ENCODE peak calls at places on chromosomes 6 and 20, in five cellular contexts. L is BE2C, S is lower leg skin, F is WTC11, B is choroid plexus epithelial cell. J is an unnamed sample.

GRCh38 chr6:126063512-126064146 is 77.3 kb downstream of the TRMT11 start:
- DNase-seq in L (peak), S (no peak), F (no peak), B (peak), J (no peak)

GRCh38 chr6:106750146-106750900 is 120.9 kb downstream of the QRSL1 start:
- DNase-seq in L (no peak), S (no peak), F (no peak), B (no peak), J (no peak)

GRCh38 chr6:53581161-53581560 is 36.3 kb upstream of the GCLC start:
- DNase-seq in L (no peak), S (no peak), F (no peak), B (peak), J (no peak)

GRCh38 chr6:130426078-130426726 is 60.4 kb downstream of the TMEM200A start:
- DNase-seq in L (no peak), S (no peak), F (no peak), B (peak), J (no peak)

GRCh38 chr6:133594551-133594950 is 294.4 kb upstream of the TCF21 start:
- DNase-seq in L (no peak), S (no peak), F (no peak), B (no peak), J (no peak)

GRCh38 chr20:62219992-62220665 is at the start of gene HRH3:
- DNase-seq in L (peak), S (no peak), F (peak), B (peak), J (peak)

GRCh38 chr6:10431423-10432164 is 16.7 kb upstream of the TFAP2A start:
- DNase-seq in L (no peak), S (no peak), F (no peak), B (no peak), J (no peak)

GRCh38 chr20:14223806-14224205 is 113.6 kb downstream of the FLRT3 start:
- DNase-seq in L (no peak), S (no peak), F (no peak), B (no peak), J (no peak)

GRCh38 chr6:150696156-150696555 is 96.5 kb downstream of the PLEKHG1 start:
- DNase-seq in L (no peak), S (no peak), F (no peak), B (no peak), J (no peak)

GRCh38 chr6:41570270-41570615 is 24.1 kb downstream of the FOXP4 start:
- DNase-seq in L (no peak), S (no peak), F (peak), B (no peak), J (no peak)

GRCh38 chr6:52149949-52150348 is 36.2 kb upstream of the IL17A start:
- DNase-seq in L (no peak), S (no peak), F (no peak), B (no peak), J (no peak)

GRCh38 chr6:157343732-157344131 is 20.4 kb upstream of the TMEM242 start:
- DNase-seq in L (no peak), S (no peak), F (no peak), B (no peak), J (no peak)

GRCh38 chr6:147078602-147079001 is 125.6 kb upstream of the STXBP5 start:
- DNase-seq in L (no peak), S (no peak), F (no peak), B (peak), J (no peak)

GRCh38 chr20:48476854-48477253 is 350.9 kb downstream of the PREX1 start:
- DNase-seq in L (no peak), S (no peak), F (no peak), B (no peak), J (no peak)

GRCh38 chr6:50007821-50008220 is 14.0 kb downstream of the DEFB110 start:
- DNase-seq in L (no peak), S (no peak), F (no peak), B (no peak), J (no peak)

GRCh38 chr6:170375661-170376060 is 69.1 kb downstream of the FAM120B start:
- DNase-seq in L (no peak), S (no peak), F (no peak), B (no peak), J (no peak)

GRCh38 chr20:61436268-61436667 is 184.2 kb downstream of the CDH4 start:
- DNase-seq in L (no peak), S (no peak), F (no peak), B (peak), J (no peak)

GRCh38 chr6:99350573-99350972 is 1.1 kb upstream of the FAXC start:
- DNase-seq in L (no peak), S (no peak), F (peak), B (no peak), J (no peak)

GRCh38 chr6:132142768-132143167 is 191.6 kb upstream of the CCN2 start:
- DNase-seq in L (no peak), S (no peak), F (no peak), B (peak), J (no peak)

GRCh38 chr6:113351183-113351834 is 505.8 kb upstream of the MARCKS start:
- DNase-seq in L (no peak), S (no peak), F (no peak), B (peak), J (no peak)

GRCh38 chr20:39602649-39603048 is 640.5 kb downstream of the DHX35 start:
- DNase-seq in L (no peak), S (no peak), F (no peak), B (no peak), J (no peak)

GRCh38 chr6:150152891-150153876 is 10.3 kb downstream of the PPP1R14C start:
- DNase-seq in L (no peak), S (peak), F (no peak), B (no peak), J (no peak)

GRCh38 chr20:44990425-44990824 is 24.1 kb downstream of the STK4 start:
- DNase-seq in L (no peak), S (no peak), F (no peak), B (peak), J (no peak)

DNA sequence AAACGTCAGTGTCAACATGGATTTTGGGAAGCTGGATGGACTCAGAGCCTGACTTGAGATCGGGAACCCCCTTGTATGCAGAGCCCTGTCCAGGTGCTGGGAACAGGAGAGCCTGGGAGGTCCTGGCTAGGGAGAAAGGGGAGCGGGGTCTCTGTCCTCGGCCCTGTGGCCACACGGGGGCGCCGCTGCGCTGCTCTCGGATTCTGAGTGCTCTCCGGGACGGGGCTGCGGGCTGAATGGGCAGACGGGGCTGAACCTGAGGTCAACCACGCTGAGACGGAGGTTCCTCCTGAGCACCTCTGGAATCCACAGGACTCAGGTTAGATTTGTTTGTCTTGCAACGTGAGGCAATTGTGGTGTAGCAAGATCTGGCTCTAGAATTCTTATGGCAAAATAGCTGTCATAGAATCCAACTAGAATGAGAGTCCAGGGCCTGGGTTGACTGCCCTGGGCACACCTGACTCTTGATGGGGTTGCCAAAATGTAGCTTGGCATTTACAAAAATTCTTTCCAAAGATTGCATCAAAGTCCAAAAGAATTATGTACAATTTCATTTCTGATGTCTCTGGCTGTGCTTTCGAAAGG is 20.6 kb upstream of the HLA-F start:
- DNase-seq in L (peak), S (no peak), F (peak), B (peak), J (no peak)
- TF ChIP-seq CTCF in L (peak), S (no peak), F (peak), B (peak), J (peak)

DNA sequence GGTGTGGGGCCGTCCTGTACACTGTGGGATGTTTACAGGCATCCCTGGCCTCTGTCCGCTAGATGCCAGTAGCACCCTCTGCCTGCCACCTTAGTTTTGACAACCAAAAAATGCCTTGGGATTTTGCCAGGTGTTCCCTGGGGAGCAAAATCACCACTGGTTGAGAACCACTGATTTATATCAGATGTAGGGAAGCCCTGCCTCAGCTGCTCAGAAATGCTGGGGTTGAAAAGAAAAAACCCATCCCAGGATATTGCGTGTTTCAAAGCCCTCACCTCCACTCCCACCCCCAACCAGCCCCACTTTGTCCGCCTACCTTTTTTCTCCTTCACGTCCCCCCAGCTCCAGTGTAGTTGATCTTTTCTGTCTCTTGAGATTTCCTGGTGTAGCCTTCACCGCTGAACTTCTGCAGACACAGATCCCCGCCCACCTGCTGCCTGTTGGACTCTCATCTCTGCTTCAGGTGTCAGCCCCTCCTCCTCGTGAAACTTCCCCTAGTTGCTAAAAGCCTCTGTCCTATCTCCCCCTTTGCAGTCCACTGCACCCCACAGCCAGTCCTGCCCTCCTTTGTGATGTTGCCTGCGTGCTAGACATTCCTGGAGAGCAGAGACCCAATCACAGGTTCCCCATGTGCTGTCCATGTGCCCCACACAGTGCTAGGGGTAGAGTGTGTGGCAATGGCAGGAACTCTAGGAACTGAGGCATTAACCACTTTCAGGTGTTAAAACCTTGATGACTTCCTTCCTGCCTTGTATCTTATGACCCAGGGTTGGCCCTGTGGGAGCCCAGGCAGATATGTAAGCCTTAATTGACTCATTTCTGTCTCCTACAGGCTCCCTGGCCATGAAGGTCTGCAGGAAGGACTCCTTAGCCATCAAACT is 98.9 kb downstream of the TBC1D7 start:
- DNase-seq in L (peak), S (peak), F (peak), B (peak), J (no peak)
- TF ChIP-seq CTCF in L (peak), S (no peak), F (no peak), B (peak), J (no peak)

DNA sequence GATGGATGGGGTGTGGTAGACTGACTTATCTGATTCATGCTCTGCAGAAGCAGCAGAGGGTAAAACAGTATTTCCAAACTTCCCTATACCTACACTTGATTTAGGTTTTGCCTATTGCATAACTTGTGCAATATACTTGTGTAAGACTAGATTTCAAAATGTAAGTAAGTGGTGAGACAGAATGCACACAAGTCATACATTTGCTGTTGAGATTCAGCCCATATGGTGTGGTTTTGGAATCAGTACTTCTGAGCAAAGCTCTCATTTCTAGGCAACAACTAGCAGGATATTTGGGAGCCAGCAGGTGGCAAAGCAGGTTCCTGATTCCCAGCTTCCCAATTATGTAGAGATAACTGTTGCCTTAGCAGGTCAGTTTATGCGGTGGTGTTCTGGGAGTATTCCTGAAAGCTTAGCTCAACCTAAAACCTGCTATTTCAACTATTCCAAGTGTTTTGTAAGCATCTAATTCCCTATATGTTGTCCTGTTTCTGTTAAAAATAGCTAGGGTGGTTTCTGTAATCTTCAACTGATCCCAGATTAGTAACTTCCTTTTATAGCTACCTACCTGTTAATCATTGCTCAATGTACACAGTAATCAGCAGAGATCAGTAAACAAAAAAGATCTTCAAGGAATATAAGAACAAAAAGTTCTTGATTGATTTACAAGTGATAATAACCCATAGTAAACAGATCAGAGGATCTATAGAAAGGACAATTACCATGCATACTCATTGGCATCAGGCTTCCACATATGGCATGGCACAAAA is 8.5 kb upstream of the FABP7 start:
- DNase-seq in L (no peak), S (no peak), F (no peak), B (no peak), J (no peak)
- TF ChIP-seq CTCF in L (no peak), S (no peak), F (no peak), B (no peak), J (no peak)

DNA sequence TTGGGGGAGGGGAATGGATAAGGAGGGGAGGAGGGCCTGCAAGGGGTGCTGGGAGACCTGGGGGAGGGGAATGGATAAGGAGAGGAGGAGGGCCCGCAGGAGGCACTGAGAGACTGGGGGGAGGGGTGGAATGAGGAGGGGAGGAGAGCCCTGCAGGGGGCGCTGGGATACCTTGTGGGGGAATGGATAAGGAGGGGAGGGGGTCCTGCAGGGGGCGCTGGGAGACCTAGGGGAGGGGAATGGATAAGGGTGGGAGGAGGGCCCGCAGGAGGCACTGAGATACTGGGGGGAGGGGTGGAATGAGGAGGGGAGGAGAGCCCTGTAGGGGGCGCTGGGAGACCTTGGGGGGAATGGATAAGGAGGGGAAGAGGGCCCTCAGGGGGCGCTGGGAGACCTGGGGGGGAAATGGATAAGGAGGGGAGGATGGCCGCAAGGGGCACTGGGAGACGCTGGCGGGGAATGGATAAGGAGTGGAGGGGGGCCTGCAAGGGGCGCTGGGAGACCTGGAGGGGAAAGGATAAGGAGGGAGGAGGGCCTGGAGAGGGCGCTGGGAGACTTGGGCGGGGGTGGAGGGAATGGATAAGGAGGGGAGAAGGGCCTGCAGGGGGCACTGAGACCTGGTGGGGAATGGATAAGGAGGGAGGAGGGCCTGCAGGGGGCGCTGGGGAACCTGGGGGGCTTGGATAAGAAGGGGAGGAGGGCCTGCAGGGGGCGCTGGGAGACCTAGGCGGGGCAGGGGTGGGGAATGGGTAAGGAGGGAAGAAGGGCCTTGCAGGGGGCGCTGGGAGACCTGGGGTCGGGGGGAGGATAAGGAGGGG is 1.3 kb upstream of the CTCFL start:
- DNase-seq in L (peak), S (no peak), F (peak), B (no peak), J (no peak)
- TF ChIP-seq CTCF in L (peak), S (no peak), F (no peak), B (no peak), J (peak)

DNA sequence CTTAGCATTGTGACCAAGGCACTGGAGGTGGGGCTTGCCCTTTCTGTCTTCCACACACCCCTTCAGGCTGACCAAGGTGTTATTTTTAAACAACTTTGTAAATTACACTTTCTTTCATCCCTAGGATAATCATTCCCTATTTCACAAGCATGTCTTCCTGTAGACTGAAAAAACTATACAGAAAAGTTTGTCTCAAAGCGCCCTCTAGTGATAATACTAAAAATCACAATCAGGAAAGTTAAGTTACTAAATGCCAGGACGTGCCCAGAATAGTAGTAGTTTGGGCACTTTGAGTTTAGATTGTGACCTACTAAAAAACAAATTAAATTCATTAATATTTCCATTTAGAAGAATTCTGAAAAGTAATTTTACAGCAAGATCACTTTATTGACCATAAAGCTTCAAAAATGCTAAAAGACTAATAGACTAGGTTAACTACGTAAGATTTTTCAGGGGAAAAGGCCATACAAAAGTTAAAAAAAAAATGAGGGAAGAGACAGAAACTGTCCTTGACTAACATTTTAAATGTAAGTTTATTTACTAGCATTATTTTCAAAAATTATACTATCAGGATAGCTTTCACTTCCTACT is 123.3 kb upstream of the DUSP22 start:
- DNase-seq in L (no peak), S (no peak), F (no peak), B (peak), J (no peak)
- TF ChIP-seq CTCF in L (peak), S (no peak), F (peak), B (peak), J (peak)

GRCh38 chr6:159042824-159043181 is 2.0 kb downstream of the TAGAP start:
- DNase-seq in L (no peak), S (no peak), F (no peak), B (no peak), J (no peak)
- TF ChIP-seq CTCF in L (no peak), S (no peak), F (no peak), B (no peak), J (no peak)

GRCh38 chr6:5746392-5747140 is 260.2 kb downstream of the NRN1 start:
- DNase-seq in L (peak), S (no peak), F (peak), B (no peak), J (no peak)
- TF ChIP-seq CTCF in L (peak), S (no peak), F (no peak), B (peak), J (peak)

GRCh38 chr6:31687860-31688693 is 7.2 kb upstream of the LY6G5C start:
- DNase-seq in L (no peak), S (no peak), F (no peak), B (no peak), J (no peak)

GRCh38 chr6:31690231-31691077 is 9.6 kb upstream of the LY6G5C start:
- DNase-seq in L (no peak), S (no peak), F (no peak), B (peak), J (no peak)

GRCh38 chr6:31691564-31692108 is 10.8 kb upstream of the LY6G5C start:
- DNase-seq in L (no peak), S (no peak), F (no peak), B (no peak), J (no peak)

GRCh38 chr6:31691078-31691463 is 10.2 kb upstream of the LY6G5C start:
- DNase-seq in L (no peak), S (no peak), F (no peak), B (no peak), J (no peak)

GRCh38 chr6:31689249-31690110 is 8.6 kb upstream of the LY6G5C start:
- DNase-seq in L (peak), S (no peak), F (peak), B (no peak), J (no peak)
- TF ChIP-seq CTCF in L (peak), S (no peak), F (no peak), B (peak), J (peak)